ENCODE peak calls at places on chromosomes 11 and 22, in six cellular contexts. K is gastrocnemius medialis, F is RWPE2, Y is GM23338, V is esophagus squamous epithelium, Q is A549. W is an unnamed sample. For H3K4me1, the result is how much of the 10 kb centered on the place peaks cover.

GRCh38 chr22:16964366-16964765 is 43.7 kb downstream of the GAB4 start:
- DNase-seq in F (no peak), Q (no peak), V (no peak), K (no peak), Y (no peak), W (no peak)

GRCh38 chr11:124894606-124895430 is 2.8 kb downstream of the ROBO4 start:
- DNase-seq in Y (no peak), K (no peak), V (no peak), F (no peak), Q (no peak), W (no peak)

GRCh38 chr11:2791139-2791520 is 91.3 kb upstream of the KCNQ1OT1 start:
- DNase-seq in V (no peak), Y (no peak), K (no peak), Q (no peak), F (peak), W (peak)

GRCh38 chr11:64358907-64359711 is at the start of gene RPS6KA4:
- DNase-seq in V (no peak), Q (peak), F (peak), Y (peak), K (no peak), W (peak)

GRCh38 chr22:30253205-30253852 is 6.8 kb upstream of the LIF start:
- DNase-seq in Y (no peak), V (no peak), F (no peak), Q (peak), K (peak), W (peak)

GRCh38 chr22:47202819-47203553 is 440.5 kb downstream of the TBC1D22A start:
- DNase-seq in K (no peak), Y (no peak), V (no peak), F (no peak), Q (no peak), W (no peak)

GRCh38 chr22:50612715-50613221 is 12.2 kb downstream of the MAPK8IP2 start:
- DNase-seq in Q (no peak), Y (peak), K (no peak), F (no peak), V (no peak), W (no peak)

GRCh38 chr11:17951685-17952388 is 61.0 kb downstream of the SERGEF start:
- DNase-seq in K (no peak), Q (no peak), F (no peak), Y (no peak), V (no peak), W (no peak)

GRCh38 chr11:104973616-104974015 is 5.2 kb upstream of the CASP4 start:
- DNase-seq in V (no peak), F (no peak), Y (no peak), K (no peak), Q (no peak), W (no peak)

GRCh38 chr11:130420478-130421198 is 7.8 kb downstream of the ADAMTS8 start:
- DNase-seq in V (no peak), Y (no peak), K (no peak), F (no peak), Q (no peak), W (no peak)

GRCh38 chr22:35686298-35686697 is 31.4 kb upstream of the APOL5 start:
- DNase-seq in Y (no peak), K (no peak), V (no peak), F (no peak), Q (no peak), W (no peak)
- H3K4me3 ChIP-seq in Y (no peak), K (no peak), V (no peak), F (no peak), Q (no peak), W (no peak)

DNA sequence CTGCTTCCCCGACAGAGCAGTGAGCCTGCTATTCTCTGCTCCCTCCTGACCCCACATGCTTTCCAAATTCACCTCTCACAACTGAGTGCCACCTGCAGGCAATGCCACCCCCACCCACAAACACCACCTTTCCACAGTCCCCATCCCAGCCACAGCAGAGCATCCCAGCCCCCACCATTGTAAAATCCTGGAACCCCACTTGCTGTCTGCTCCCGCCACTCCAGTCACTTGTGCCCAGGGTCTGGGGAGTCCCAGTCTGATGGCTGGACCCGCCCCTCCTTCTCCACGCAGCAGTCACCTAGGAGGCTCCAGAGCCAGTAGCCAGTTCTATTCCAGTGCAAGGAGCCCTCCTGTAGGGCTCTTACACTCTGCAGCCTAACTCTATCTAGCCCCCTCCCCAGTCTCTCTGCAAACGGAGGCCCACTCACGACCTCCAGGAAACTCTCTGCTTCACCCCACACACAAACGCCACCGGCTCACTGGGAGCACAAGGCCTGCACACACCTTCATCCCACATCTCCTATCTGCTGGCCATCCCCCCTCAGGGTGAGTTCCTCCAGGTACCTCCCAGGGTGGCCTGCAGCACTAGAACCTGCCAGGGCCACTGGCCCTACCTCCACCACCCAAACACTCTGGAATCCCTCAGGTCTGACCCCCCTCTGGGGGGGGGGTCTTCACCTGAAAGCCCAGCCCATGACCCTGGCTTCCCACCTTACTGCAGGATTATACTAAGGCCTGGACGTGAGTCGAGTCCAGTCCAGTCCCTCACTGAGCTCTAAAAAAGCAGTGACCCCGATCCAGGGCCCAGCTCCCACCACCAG is 1.4 kb downstream of the GNB1L start:
- DNase-seq in K (no peak), F (no peak), V (no peak), Q (no peak), Y (no peak), W (no peak)
- H3K4me1 ChIP-seq in K (under half), F (under half), V (under half), Q (under half), Y (under half), W (under half)

DNA sequence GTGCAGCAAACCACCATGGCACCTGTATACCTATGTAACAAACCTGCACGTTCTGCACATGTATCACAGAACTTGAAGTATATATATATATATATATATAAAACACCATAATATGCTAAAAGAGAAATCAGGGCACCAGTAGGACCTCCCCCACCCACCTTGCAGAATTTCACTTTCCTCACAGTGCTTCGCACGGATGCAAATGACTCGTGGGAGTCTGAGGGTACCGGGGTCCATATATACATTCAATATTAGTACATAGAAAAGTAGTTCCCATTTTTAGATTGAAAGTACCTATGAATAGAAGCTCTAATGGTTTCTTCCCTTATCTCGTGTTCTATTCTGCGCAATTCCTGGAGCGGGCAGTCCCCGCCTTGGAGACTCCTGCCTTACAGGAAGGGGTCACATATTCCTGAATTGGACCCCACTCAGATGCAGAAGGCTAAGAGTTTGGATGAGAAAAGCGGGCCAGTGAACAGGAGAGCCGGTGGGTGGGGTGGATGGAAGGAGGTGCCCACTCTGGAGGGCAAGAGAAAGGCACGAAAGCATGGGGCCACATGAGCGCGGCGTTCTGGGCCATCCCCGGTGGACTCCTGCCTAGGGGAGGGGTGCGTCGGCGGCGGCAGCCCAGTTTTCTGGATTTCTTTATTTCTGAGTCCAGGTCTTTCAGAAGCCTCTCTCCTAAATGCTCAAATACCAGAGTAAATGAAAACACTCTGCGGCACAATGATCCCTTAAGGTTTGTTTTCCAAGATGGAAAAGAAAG is 136.3 kb downstream of the ETS1 start:
- DNase-seq in K (no peak), Y (no peak), V (no peak), Q (no peak), F (no peak), W (no peak)
- H3K4me3 ChIP-seq in K (peak), Y (no peak), V (peak), Q (no peak), F (no peak), W (peak)

GRCh38 chr11:9757809-9758675 is 94.2 kb downstream of the SWAP70 start:
- DNase-seq in K (peak), F (peak), Q (peak), Y (peak), V (peak), W (peak)

GRCh38 chr11:9754041-9754471 is 90.2 kb downstream of the SWAP70 start:
- DNase-seq in F (no peak), V (no peak), K (no peak), Q (no peak), Y (no peak), W (no peak)

GRCh38 chr11:9756461-9756860 is 92.6 kb downstream of the SWAP70 start:
- DNase-seq in V (no peak), Q (no peak), F (no peak), K (no peak), Y (no peak), W (no peak)

GRCh38 chr11:9756878-9757277 is 93.0 kb downstream of the SWAP70 start:
- DNase-seq in F (no peak), V (no peak), K (no peak), Y (no peak), Q (no peak), W (no peak)

GRCh38 chr11:9755561-9755960 is 91.7 kb downstream of the SWAP70 start:
- DNase-seq in F (no peak), Y (no peak), V (no peak), Q (no peak), K (no peak), W (no peak)
- H3K4me1 ChIP-seq in F (under half), Y (under half), V (under half), Q (half or more), K (under half), W (half or more)

DNA sequence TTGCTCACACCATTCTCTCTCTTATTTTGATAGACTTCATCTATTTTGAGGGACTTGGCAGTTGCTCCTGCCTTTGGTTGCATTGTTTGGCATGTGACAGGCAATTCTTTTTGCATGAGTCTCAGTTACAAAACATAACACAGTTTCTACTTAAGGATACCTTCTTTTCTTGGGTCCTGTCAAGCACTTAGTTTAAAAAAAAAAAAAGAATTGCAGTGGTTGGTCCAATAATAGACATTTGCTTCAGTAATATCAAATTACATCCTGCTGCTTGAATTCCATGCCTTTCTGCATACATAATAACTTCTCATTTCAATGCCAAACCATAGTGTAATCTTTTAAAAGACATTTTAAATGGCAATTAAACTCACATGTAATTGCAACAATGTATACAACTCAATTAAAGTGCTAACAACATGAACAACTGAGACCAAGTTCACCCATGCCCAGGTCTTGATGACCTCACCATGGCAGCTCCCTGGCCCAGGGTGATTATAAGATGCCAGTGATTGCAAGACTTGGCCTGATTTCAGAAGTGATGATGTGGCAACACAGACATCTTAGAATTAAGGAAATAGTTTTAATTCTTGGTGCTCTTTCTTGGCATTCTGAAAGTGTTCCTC is 32.2 kb upstream of the PLET1 start:
- DNase-seq in V (no peak), K (peak), Y (no peak), F (peak), Q (peak), W (no peak)
- H3K4me3 ChIP-seq in V (no peak), K (no peak), Y (no peak), F (no peak), Q (no peak), W (no peak)

DNA sequence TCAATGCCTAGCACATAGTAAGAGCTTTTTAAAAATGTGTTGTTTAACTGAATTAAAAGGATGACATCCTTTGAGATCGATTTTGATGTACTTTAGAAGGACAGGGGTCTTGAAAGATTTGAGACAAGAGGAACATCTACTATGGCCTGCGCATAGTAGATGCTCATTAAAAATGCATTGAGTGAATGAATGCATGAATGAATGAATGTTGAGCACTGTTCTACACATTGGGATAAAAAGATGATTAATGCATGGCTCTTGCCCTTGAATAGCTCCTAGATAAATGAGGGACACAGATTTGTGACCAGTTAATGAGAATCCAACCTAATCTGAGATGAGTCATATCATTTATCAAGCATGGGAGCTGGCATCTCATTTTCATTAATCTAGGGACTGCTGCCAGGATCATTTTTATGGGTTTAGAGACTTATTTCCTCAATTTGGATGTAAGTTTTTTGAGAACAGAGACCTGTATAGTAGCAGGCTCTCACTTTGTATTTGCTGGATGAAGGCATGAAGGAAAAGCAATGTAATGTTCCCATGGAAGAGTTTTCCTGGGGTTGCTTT is 176.0 kb upstream of the BDNF start:
- DNase-seq in Q (no peak), F (no peak), Y (no peak), V (no peak), K (no peak), W (no peak)
- H3K4me1 ChIP-seq in Q (under half), F (under half), Y (under half), V (under half), K (under half), W (under half)

GRCh38 chr11:107836811-107837210 is 21.8 kb downstream of the SLC35F2 start:
- DNase-seq in Y (no peak), Q (no peak), K (no peak), V (no peak), F (no peak), W (no peak)

GRCh38 chr11:107844041-107844440 is 14.5 kb downstream of the SLC35F2 start:
- DNase-seq in F (peak), V (no peak), Y (no peak), Q (peak), K (no peak), W (no peak)

GRCh38 chr11:107834995-107835394 is 23.6 kb downstream of the SLC35F2 start:
- DNase-seq in K (no peak), F (no peak), V (no peak), Y (peak), Q (no peak), W (no peak)

GRCh38 chr11:107840120-107840479 is 18.5 kb downstream of the SLC35F2 start:
- DNase-seq in K (peak), F (no peak), Q (peak), V (no peak), Y (no peak), W (no peak)
- H3K4me3 ChIP-seq in K (no peak), F (no peak), Q (peak), V (peak), Y (no peak), W (no peak)

GRCh38 chr11:66641834-66642233 is 3.3 kb downstream of the RBM4 start:
- DNase-seq in K (no peak), Q (no peak), V (no peak), F (no peak), Y (no peak), W (no peak)
- H3K4me1 ChIP-seq in K (half or more), Q (half or more), V (under half), F (under half), Y (under half), W (half or more)